ENCODE peak calls at places on chromosome 14, in four cellular contexts. One of them, this sample, is unnamed.

GRCh38 chr14:104681689-104682074 is 7.7 kb upstream of the INF2 start:
- DNase-seq in HCT116: no peak
- DNase-seq in GM12878: no peak
- DNase-seq in brain microvascular endothelial cell: peak; percentile 78
- DNase-seq in this sample: no peak

GRCh38 chr14:31228533-31228932 is 20.9 kb upstream of the HECTD1 start:
- DNase-seq in HCT116: no peak
- DNase-seq in GM12878: no peak
- DNase-seq in brain microvascular endothelial cell: no peak
- DNase-seq in this sample: no peak

GRCh38 chr14:25116607-25117006 is 66.7 kb upstream of the STXBP6 start:
- DNase-seq in HCT116: no peak
- DNase-seq in GM12878: no peak
- DNase-seq in brain microvascular endothelial cell: no peak
- DNase-seq in this sample: no peak

GRCh38 chr14:31206536-31207286 is 882 bp downstream of the HECTD1 start:
- DNase-seq in HCT116: no peak
- DNase-seq in GM12878: no peak
- DNase-seq in brain microvascular endothelial cell: peak; percentile 1
- DNase-seq in this sample: peak; percentile 80

GRCh38 chr14:101598159-101598558 is 36.9 kb downstream of the DIO3 start:
- DNase-seq in HCT116: no peak
- DNase-seq in GM12878: no peak
- DNase-seq in brain microvascular endothelial cell: no peak
- DNase-seq in this sample: no peak

GRCh38 chr14:101874001-101874400 is 90.4 kb upstream of the DYNC1H1 start:
- DNase-seq in HCT116: no peak
- DNase-seq in GM12878: no peak
- DNase-seq in brain microvascular endothelial cell: no peak
- DNase-seq in this sample: no peak

GRCh38 chr14:74552623-74553022 is 59.1 kb downstream of the ISCA2 start:
- DNase-seq in HCT116: no peak
- DNase-seq in GM12878: no peak
- DNase-seq in brain microvascular endothelial cell: no peak
- DNase-seq in this sample: no peak

GRCh38 chr14:100140452-100141132 is 18.9 kb downstream of the DEGS2 start:
- DNase-seq in HCT116: no peak
- DNase-seq in GM12878: no peak
- DNase-seq in brain microvascular endothelial cell: no peak
- DNase-seq in this sample: no peak

GRCh38 chr14:91218041-91218440 is 26.5 kb downstream of the GPR68 start:
- DNase-seq in HCT116: no peak
- DNase-seq in GM12878: no peak
- DNase-seq in brain microvascular endothelial cell: no peak
- DNase-seq in this sample: no peak

GRCh38 chr14:101068958-101069549 is 165.5 kb upstream of the RTL1 start:
- DNase-seq in HCT116: no peak
- DNase-seq in GM12878: no peak
- DNase-seq in brain microvascular endothelial cell: no peak
- DNase-seq in this sample: no peak

GRCh38 chr14:72480465-72481243 is 413.2 kb downstream of the DPF3 start:
- DNase-seq in HCT116: no peak
- DNase-seq in GM12878: peak; percentile 40
- DNase-seq in brain microvascular endothelial cell: no peak
- DNase-seq in this sample: no peak

GRCh38 chr14:103526914-103527248 is 2.1 kb upstream of the TRMT61A start:
- DNase-seq in HCT116: no peak
- DNase-seq in GM12878: no peak
- DNase-seq in brain microvascular endothelial cell: no peak
- DNase-seq in this sample: no peak

GRCh38 chr14:95993768-95994592 is 45.2 kb upstream of the C14orf132 start:
- DNase-seq in HCT116: peak; percentile 43
- DNase-seq in GM12878: peak; percentile 17
- DNase-seq in brain microvascular endothelial cell: peak; percentile 11
- DNase-seq in this sample: no peak

GRCh38 chr14:25516838-25517237 is 466.9 kb upstream of the STXBP6 start:
- DNase-seq in HCT116: no peak
- DNase-seq in GM12878: no peak
- DNase-seq in brain microvascular endothelial cell: no peak
- DNase-seq in this sample: no peak

GRCh38 chr14:95200404-95200803 is 43.1 kb upstream of the DICER1 start:
- DNase-seq in HCT116: no peak
- DNase-seq in GM12878: no peak
- DNase-seq in brain microvascular endothelial cell: no peak
- DNase-seq in this sample: no peak

GRCh38 chr14:33273978-33274377 is 335.3 kb downstream of the NPAS3 start:
- DNase-seq in HCT116: no peak
- DNase-seq in GM12878: peak; percentile 2
- DNase-seq in brain microvascular endothelial cell: no peak
- DNase-seq in this sample: no peak
- H3K4me3 ChIP-seq in HCT116: no peak overlapping the region
- H3K4me3 ChIP-seq in GM12878: no peak overlapping the region
- H3K4me3 ChIP-seq in brain microvascular endothelial cell: no peak overlapping the region
- H3K4me3 ChIP-seq in this sample: no peak overlapping the region

DNA sequence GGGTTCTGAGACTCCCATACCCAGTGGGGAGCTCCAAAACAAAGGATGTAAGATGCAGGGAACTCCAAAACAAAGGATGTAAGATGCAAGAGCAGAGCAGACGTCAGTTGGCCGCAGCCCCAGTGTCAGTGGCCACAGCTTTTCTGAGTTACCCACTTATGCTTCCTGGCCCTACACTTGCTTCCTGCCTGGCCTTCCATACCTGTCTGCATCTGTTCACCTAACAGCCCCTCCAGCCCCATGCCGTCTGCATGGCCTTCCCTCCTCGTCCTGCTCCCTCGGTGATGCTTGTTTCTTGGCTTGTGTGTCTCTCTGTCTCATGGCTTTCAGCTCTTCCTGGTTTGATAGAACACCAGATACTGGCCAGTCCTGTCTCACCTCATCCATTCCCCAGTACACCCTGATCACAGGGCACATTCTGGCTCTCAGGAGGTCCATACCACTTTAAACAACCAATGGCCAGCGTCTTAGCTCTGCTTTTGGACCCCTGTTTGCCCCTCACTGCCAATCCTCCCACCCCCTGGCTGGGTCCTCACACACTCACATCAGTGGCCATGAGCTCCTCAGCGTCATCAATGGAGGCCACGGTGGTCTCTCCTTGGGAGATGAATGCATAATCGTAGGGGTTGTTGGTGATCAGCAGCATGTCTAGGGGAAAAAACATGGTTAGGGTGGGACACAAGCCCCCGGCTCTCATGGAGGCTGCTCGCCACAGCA is 5.3 kb downstream of the MYH7 start:
- DNase-seq in HCT116: no peak
- DNase-seq in GM12878: no peak
- DNase-seq in brain microvascular endothelial cell: no peak
- DNase-seq in this sample: no peak
- TF ChIP-seq CTCF in HCT116: no peak
- TF ChIP-seq CTCF in GM12878: no peak
- TF ChIP-seq CTCF in brain microvascular endothelial cell: no peak
- TF ChIP-seq CTCF in this sample: no peak

DNA sequence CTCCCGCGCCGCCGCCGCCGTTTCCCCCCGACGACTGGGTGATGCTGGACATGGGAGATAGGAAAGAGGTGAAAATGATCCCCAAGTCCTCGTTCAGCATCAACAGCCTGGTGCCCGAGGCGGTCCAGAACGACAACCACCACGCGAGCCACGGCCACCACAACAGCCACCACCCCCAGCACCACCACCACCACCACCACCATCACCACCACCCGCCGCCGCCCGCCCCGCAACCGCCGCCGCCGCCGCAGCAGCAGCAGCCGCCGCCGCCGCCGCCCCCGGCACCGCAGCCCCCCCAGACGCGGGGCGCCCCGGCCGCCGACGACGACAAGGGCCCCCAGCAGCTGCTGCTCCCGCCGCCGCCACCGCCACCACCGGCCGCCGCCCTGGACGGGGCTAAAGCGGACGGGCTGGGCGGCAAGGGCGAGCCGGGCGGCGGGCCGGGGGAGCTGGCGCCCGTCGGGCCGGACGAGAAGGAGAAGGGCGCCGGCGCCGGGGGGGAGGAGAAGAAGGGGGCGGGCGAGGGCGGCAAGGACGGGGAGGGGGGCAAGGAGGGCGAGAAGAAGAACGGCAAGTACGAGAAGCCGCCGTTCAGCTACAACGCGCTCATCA is 758 bp downstream of the FOXG1 start:
- DNase-seq in HCT116: no peak
- DNase-seq in GM12878: no peak
- DNase-seq in brain microvascular endothelial cell: no peak
- DNase-seq in this sample: no peak
- H3K27me3 ChIP-seq in HCT116: no peaks in the 10 kb centered on the region
- H3K27me3 ChIP-seq in GM12878: no peaks in the 10 kb centered on the region
- H3K27me3 ChIP-seq in brain microvascular endothelial cell: peaks cover 35% of the 10 kb centered on the region
- H3K27me3 ChIP-seq in this sample: no peaks in the 10 kb centered on the region

DNA sequence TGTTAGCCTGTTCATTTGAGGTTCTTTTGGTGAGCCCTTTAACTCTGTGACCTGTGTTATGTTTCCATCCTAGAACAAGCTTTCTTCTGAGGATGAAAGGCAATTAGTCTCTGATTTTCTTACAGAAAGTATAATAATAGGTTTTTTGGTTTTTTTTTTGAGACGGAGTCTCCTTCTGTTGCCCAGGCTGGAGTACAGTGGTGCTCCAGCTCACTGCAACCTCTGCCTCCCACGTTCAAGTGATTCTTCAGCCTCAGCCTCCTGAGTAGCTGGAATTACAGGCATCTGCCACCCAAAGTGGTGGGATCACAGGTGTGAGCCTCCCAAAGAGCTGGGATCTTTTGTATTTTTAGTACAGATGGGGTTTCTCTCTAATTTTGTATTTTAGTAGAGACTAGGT is 52.7 kb upstream of the SYNE2 start:
- DNase-seq in HCT116: no peak
- DNase-seq in GM12878: no peak
- DNase-seq in brain microvascular endothelial cell: no peak
- DNase-seq in this sample: no peak
- H3K4me3 ChIP-seq in HCT116: no peak overlapping the region
- H3K4me3 ChIP-seq in GM12878: no peak overlapping the region
- H3K4me3 ChIP-seq in brain microvascular endothelial cell: no peak overlapping the region
- H3K4me3 ChIP-seq in this sample: no peak overlapping the region

GRCh38 chr14:61322799-61323290 is 1.5 kb downstream of the PRKCH start:
- DNase-seq in HCT116: peak; percentile 66
- DNase-seq in GM12878: no peak
- DNase-seq in brain microvascular endothelial cell: no peak
- DNase-seq in this sample: no peak

GRCh38 chr14:61322011-61322798 is 826 bp downstream of the PRKCH start:
- DNase-seq in HCT116: no peak
- DNase-seq in GM12878: no peak
- DNase-seq in brain microvascular endothelial cell: no peak
- DNase-seq in this sample: peak; percentile 73

GRCh38 chr14:61319706-61320105 is 1.7 kb upstream of the PRKCH start:
- DNase-seq in HCT116: no peak
- DNase-seq in GM12878: no peak
- DNase-seq in brain microvascular endothelial cell: no peak
- DNase-seq in this sample: no peak

GRCh38 chr14:61320806-61321384 is 484 bp upstream of the PRKCH start:
- DNase-seq in HCT116: no peak
- DNase-seq in GM12878: no peak
- DNase-seq in brain microvascular endothelial cell: no peak
- DNase-seq in this sample: no peak

DNA sequence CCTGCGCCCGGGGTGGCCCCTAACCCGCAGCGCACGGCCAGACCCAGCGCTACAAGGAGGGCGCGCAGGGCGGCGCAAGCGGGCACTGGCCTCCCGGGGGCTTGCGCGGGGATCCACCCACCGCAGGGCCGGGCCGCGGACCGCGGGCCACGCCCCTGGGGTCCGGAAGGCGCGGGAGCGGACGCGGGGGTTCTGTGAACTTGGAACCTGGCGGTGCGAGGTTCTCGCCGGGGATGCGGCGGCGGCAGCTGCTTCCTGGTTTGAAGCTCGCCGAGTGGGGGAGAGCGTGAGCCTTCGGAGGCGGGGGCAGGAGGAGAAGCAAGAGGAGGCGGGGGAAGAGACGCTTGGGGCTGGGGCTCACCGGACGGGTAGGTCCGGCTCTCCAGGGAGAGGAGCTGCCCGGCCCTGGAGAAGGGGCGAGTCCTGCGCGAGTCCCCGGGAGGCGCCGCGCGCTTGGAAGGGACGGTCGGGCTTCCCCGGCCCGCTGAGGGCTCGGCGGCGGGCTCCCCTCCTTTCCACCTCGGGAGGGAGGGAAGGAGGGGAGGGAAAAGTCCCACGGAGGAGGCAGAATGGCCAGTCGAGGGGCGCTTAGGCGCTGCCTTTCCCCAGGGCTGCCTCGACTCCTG is at the start of gene PRKCH:
- DNase-seq in HCT116: peak; percentile 54
- DNase-seq in GM12878: no peak
- DNase-seq in brain microvascular endothelial cell: peak; percentile 33
- DNase-seq in this sample: peak; percentile 86
- TF ChIP-seq CTCF in HCT116: peak; percentile 8
- TF ChIP-seq CTCF in GM12878: peak; percentile 20
- TF ChIP-seq CTCF in brain microvascular endothelial cell: peak; percentile 21
- TF ChIP-seq CTCF in this sample: peak; percentile 26

DNA sequence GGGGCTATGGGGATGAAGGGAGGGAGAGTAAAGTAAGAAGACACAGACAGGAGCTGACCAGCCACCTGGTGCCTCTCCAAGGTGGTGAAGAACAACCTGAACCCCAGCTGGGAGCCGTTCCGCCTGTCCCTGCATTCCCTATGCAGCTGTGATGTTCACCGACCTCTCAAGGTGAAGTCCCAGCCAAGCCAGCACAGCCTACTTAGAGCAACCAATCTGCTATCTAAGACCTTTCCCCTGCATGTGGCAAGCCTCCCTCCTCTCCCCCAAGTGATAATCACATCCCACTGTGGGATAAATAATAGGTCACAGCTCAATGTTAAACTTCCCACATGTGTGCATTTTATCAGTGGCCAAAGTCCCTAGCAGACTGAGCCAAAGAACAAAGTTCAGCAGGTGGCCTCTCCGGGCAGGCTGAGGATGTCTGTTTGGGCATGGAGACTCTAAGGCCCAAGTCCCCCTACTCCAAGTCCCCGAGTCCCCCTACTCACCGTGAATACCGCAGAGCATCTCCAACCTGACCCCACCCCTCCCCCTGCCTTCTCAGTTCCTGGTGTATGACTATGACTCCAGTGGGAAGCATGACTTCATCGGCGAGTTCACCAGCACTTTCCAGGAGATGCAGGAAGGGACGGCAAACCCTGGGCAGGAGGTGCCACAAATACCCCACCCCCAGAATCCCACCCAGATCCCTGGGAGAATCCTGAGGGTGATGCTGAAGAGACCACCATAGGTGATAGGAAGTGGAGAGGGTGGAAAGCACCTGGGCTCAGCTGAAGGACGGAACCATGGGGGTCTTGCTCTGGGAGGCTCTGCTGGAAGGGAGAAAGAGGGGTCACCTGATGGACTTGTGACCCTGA is 3.5 kb downstream of the CPNE6 start:
- DNase-seq in HCT116: no peak
- DNase-seq in GM12878: no peak
- DNase-seq in brain microvascular endothelial cell: no peak
- DNase-seq in this sample: no peak
- H3K27me3 ChIP-seq in HCT116: peaks cover 7% of the 10 kb centered on the region
- H3K27me3 ChIP-seq in GM12878: no peaks in the 10 kb centered on the region
- H3K27me3 ChIP-seq in brain microvascular endothelial cell: peaks cover 8% of the 10 kb centered on the region
- H3K27me3 ChIP-seq in this sample: no peaks in the 10 kb centered on the region

GRCh38 chr14:61930101-61930857 is 168.1 kb downstream of the SNAPC1 start:
- DNase-seq in HCT116: no peak
- DNase-seq in GM12878: no peak
- DNase-seq in brain microvascular endothelial cell: no peak
- DNase-seq in this sample: no peak
- H3K4me3 ChIP-seq in HCT116: no peak overlapping the region
- H3K4me3 ChIP-seq in GM12878: no peak overlapping the region
- H3K4me3 ChIP-seq in brain microvascular endothelial cell: no peak overlapping the region
- H3K4me3 ChIP-seq in this sample: no peak overlapping the region

GRCh38 chr14:63130531-63130930 is 73.7 kb upstream of the RHOJ start:
- DNase-seq in HCT116: no peak
- DNase-seq in GM12878: no peak
- DNase-seq in brain microvascular endothelial cell: no peak
- DNase-seq in this sample: no peak

GRCh38 chr14:63134801-63135200 is 69.4 kb upstream of the RHOJ start:
- DNase-seq in HCT116: no peak
- DNase-seq in GM12878: no peak
- DNase-seq in brain microvascular endothelial cell: peak; percentile 7
- DNase-seq in this sample: no peak
- TF ChIP-seq CTCF in HCT116: peak; percentile 30
- TF ChIP-seq CTCF in GM12878: no peak
- TF ChIP-seq CTCF in brain microvascular endothelial cell: peak; percentile 58
- TF ChIP-seq CTCF in this sample: peak; percentile 8

This sample was measured in GM06990.